ENCODE peak calls at places on chromosomes 1 and 21, in eight cellular contexts. I is stomach; B is CD4-positive, alpha-beta T cell; U is AG09309; P is dorsolateral prefrontal cortex; T is cardiac fibroblast; E is bronchial epithelial cell; M is A549. F is an unnamed sample.

GRCh38 chr1:30856260-30856790 is 52.2 kb downstream of the SDC3 start:
- DNase-seq in I (peak; percentile 27), B (no peak), U (no peak), P (peak; percentile 38), T (no peak), E (no peak), M (no peak), F (no peak)

GRCh38 chr1:21251773-21252471 is 38.3 kb downstream of the ECE1 start:
- DNase-seq in I (peak; percentile 80), B (no peak), U (peak; percentile 81), P (no peak), T (peak; percentile 97), E (peak; percentile 93), M (peak; percentile 64), F (peak; percentile 27)

GRCh38 chr1:193479187-193479586 is 292.8 kb upstream of the B3GALT2 start:
- DNase-seq in I (peak; percentile 44), B (peak; percentile 65), U (no peak), P (no peak), T (no peak), E (no peak), M (no peak), F (no peak)

GRCh38 chr1:2856821-2857290 is 55.4 kb upstream of the TTC34 start:
- DNase-seq in I (no peak), B (no peak), U (no peak), P (no peak), T (no peak), E (no peak), M (no peak), F (no peak)

GRCh38 chr1:17218939-17219338 is 14.0 kb downstream of the PADI1 start:
- DNase-seq in I (no peak), B (no peak), U (no peak), P (no peak), T (no peak), E (no peak), M (no peak), F (no peak)

GRCh38 chr1:224456637-224456953 is 22.0 kb upstream of the WDR26 start:
- DNase-seq in I (no peak), B (no peak), U (no peak), P (no peak), T (no peak), E (no peak), M (no peak), F (no peak)

GRCh38 chr1:46477153-46477929 is 12.3 kb upstream of the DMBX1 start:
- DNase-seq in I (peak; percentile 85), B (peak; percentile 64), U (peak; percentile 11), P (peak; percentile 82), T (peak; percentile 77), E (peak; percentile 57), M (peak; percentile 88), F (peak; percentile 66)

GRCh38 chr1:163401211-163401610 is 79.5 kb downstream of the NUF2 start:
- DNase-seq in I (no peak), B (no peak), U (no peak), P (no peak), T (no peak), E (peak; percentile 8), M (no peak), F (no peak)

GRCh38 chr1:43344267-43344666 is 6.6 kb downstream of the MPL start:
- DNase-seq in I (no peak), B (no peak), U (no peak), P (no peak), T (no peak), E (no peak), M (no peak), F (no peak)

GRCh38 chr1:195806060-195806459 is 802.2 kb downstream of the KCNT2 start:
- DNase-seq in I (no peak), B (no peak), U (no peak), P (no peak), T (no peak), E (no peak), M (no peak), F (no peak)

GRCh38 chr1:195799016-195799415 is 809.2 kb downstream of the KCNT2 start:
- DNase-seq in I (no peak), B (no peak), U (no peak), P (no peak), T (no peak), E (no peak), M (no peak), F (no peak)

GRCh38 chr1:195804547-195804946 is 803.7 kb downstream of the KCNT2 start:
- DNase-seq in I (no peak), B (no peak), U (no peak), P (no peak), T (no peak), E (peak; percentile 9), M (no peak), F (no peak)
- TF ChIP-seq CTCF in I (no peak), B (no peak), U (no peak), P (no peak), T (no peak), E (no peak), M (peak; percentile 39), F (no peak)

DNA sequence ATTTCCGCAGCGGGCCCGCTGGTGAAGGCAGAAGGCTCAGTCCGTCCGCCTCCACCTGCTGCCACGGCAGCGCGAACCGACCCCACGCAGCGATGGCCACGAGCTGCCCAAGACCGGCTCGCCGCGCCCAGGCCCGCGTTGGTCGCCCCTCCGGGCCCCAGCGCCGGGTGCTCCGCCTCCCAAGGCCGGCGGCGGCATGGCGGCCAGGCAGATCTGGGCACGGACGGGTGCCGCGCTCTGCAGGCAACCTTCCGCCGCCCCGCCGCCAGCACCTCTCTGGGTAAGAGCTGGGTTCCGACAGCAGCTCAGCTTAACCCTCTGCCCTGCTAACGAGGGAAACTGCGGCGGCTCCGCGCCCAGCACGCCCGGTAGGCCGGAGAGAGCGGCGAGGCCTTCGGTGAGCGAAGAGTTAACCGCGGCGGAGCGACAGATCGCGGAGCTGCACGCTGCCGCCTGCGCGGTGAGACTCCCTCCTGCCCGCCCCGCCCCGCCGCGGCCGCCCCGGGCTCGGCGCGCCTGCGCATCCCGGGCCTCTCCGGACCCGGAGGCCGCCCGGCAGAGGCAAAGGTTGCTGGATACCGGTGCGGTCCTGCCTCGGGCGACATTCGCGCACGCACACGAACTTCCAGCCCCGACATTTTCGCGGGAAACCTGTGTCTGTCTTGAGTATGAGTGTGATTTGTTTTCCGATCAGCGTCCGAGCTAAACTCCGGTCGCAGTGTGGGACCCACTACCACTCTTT is at the start of gene C1orf53:
- DNase-seq in I (peak; percentile 89), B (peak; percentile 44), U (peak; percentile 63), P (peak; percentile 75), T (peak; percentile 89), E (peak; percentile 69), M (peak; percentile 94), F (peak; percentile 86)
- TF ChIP-seq CTCF in I (no peak), B (no peak), U (no peak), P (no peak), T (no peak), E (no peak), M (no peak), F (no peak)

GRCh38 chr1:109687641-109688499 is at the start of gene GSTM1:
- DNase-seq in I (peak; percentile 83), B (peak; percentile 79), U (peak; percentile 21), P (no peak), T (peak; percentile 87), E (peak; percentile 24), M (no peak), F (peak; percentile 43)
- TF ChIP-seq CTCF in I (no peak), B (peak; percentile 63), U (peak; percentile 43), P (peak; percentile 70), T (peak; percentile 51), E (peak; percentile 30), M (no peak), F (peak; percentile 37)

GRCh38 chr1:176949033-176949662 is 215.4 kb downstream of the ASTN1 start:
- DNase-seq in I (peak; percentile 82), B (no peak), U (no peak), P (no peak), T (peak; percentile 7), E (peak; percentile 53), M (peak; percentile 61), F (peak; percentile 67)
- TF ChIP-seq CTCF in I (no peak), B (no peak), U (peak; percentile 48), P (peak; percentile 41), T (peak; percentile 30), E (peak; percentile 80), M (peak; percentile 48), F (peak; percentile 92)

DNA sequence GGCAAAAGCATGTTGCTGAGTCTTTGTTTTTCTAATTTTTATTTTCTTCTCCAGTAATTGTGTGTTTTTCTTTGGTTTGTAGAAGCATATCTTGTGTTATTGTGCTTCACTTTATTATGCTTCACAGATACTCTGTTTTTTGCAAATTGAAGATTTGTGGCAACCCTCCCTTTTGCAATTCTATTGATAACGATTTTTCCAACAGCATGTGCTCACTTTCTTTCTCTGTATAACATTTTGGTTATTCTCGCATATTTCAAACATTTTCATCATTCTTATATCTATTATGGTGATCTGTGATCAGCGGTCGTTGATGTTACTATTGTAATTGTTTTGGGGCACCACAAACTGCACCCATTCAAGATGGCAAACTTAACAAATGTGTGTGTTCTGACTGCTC is 3.8 kb upstream of the ANGEL2 start:
- DNase-seq in I (no peak), B (no peak), U (no peak), P (no peak), T (no peak), E (no peak), M (no peak), F (no peak)
- TF ChIP-seq CTCF in I (no peak), B (no peak), U (no peak), P (no peak), T (no peak), E (no peak), M (no peak), F (no peak)

GRCh38 chr21:37915516-37915915 is 741 bp downstream of the KCNJ6 start:
- DNase-seq in I (no peak), B (no peak), U (no peak), P (no peak), T (no peak), E (no peak), M (no peak), F (no peak)

GRCh38 chr21:37914211-37914900 is 1.9 kb downstream of the KCNJ6 start:
- DNase-seq in I (no peak), B (no peak), U (no peak), P (no peak), T (peak; percentile 16), E (no peak), M (no peak), F (peak; percentile 85)

GRCh38 chr21:37916795-37917142 is 512 bp upstream of the KCNJ6 start:
- DNase-seq in I (no peak), B (no peak), U (no peak), P (no peak), T (no peak), E (no peak), M (peak; percentile 17), F (peak; percentile 54)

GRCh38 chr21:37917612-37918011 is 1.4 kb upstream of the KCNJ6 start:
- DNase-seq in I (no peak), B (no peak), U (no peak), P (no peak), T (peak; percentile 74), E (peak; percentile 71), M (no peak), F (no peak)

GRCh38 chr21:37915941-37916794 is at the start of gene KCNJ6:
- DNase-seq in I (peak; percentile 35), B (no peak), U (no peak), P (no peak), T (peak; percentile 62), E (no peak), M (peak; percentile 46), F (peak; percentile 59)
- TF ChIP-seq CTCF in I (no peak), B (no peak), U (peak; percentile 83), P (peak; percentile 62), T (peak; percentile 69), E (peak; percentile 51), M (peak; percentile 37), F (peak; percentile 57)